ENCODE peak calls at places on chromosomes 11 and 22, in four cellular contexts. R, K, P and T are unnamed samples.

GRCh38 chr11:29616611-29617010 is 400.2 kb downstream of the KCNA4 start:
- DNase-seq in R (no peak), K (no peak), P (no peak), T (no peak)

GRCh38 chr11:76670475-76671235 is at the start of gene LRRC32:
- DNase-seq in R (no peak), K (peak), P (no peak), T (no peak)

GRCh38 chr11:107810875-107811274 is 47.7 kb downstream of the SLC35F2 start:
- DNase-seq in R (no peak), K (no peak), P (no peak), T (no peak)

GRCh38 chr11:77068461-77069335 is 1.9 kb downstream of the CAPN5 start:
- DNase-seq in R (no peak), K (no peak), P (no peak), T (no peak)

GRCh38 chr11:102341844-102342318 is 5.1 kb upstream of the BIRC2 start:
- DNase-seq in R (peak), K (peak), P (peak), T (peak)

GRCh38 chr11:71433648-71434450 is 14.3 kb downstream of the DHCR7 start:
- DNase-seq in R (no peak), K (no peak), P (peak), T (no peak)

GRCh38 chr11:84884836-84885235 is 742.3 kb downstream of the DLG2 start:
- DNase-seq in R (no peak), K (no peak), P (no peak), T (no peak)

GRCh38 chr22:45677060-45677459 is 5.4 kb downstream of the ATXN10 start:
- DNase-seq in R (no peak), K (no peak), P (no peak), T (no peak)

GRCh38 chr11:107710301-107710700 is 1.6 kb downstream of the SLN start:
- DNase-seq in R (no peak), K (no peak), P (no peak), T (no peak)

DNA sequence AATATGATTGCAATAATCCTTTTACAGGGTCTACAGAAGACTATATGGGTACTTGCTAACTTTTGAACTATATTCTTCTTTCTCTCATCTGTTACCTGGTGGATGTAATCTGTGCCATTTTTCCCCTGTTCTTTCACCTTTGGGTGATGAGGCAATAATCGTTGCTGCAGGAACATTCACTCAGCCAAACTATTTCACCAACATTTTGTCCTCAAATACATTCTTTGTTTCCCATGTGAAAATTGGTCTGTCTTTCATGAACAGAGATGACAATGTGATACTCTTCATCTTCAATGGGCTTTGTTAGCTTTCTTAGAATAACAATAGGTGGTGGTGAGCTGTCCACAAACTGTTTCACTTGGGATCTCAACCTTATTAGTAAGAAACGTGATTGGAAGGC is 52.1 kb upstream of the CAPRIN1 start:
- DNase-seq in R (no peak), K (no peak), P (no peak), T (no peak)
- H3K4me3 ChIP-seq in R (no peak), K (no peak), P (no peak), T (no peak)

GRCh38 chr11:9656864-9657263 is 7.0 kb upstream of the SWAP70 start:
- DNase-seq in R (no peak), K (no peak), P (no peak), T (no peak)

GRCh38 chr11:9653871-9654270 is 10.0 kb upstream of the SWAP70 start:
- DNase-seq in R (no peak), K (no peak), P (no peak), T (no peak)

GRCh38 chr11:9651899-9652748 is 11.8 kb upstream of the SWAP70 start:
- DNase-seq in R (no peak), K (no peak), P (no peak), T (no peak)

GRCh38 chr11:9646324-9646723 is 17.6 kb upstream of the SWAP70 start:
- DNase-seq in R (no peak), K (no peak), P (no peak), T (no peak)

GRCh38 chr11:9651481-9651880 is 12.4 kb upstream of the SWAP70 start:
- DNase-seq in R (no peak), K (no peak), P (no peak), T (no peak)
- TF ChIP-seq SUZ12 in R (no peak), K (no peak), P (no peak), T (no peak)

GRCh38 chr11:12685229-12685628 is 11.0 kb downstream of the TEAD1 start:
- DNase-seq in R (no peak), K (no peak), P (no peak), T (no peak)
- H3K9ac ChIP-seq in R (no peak), K (no peak), P (no peak), T (no peak)

DNA sequence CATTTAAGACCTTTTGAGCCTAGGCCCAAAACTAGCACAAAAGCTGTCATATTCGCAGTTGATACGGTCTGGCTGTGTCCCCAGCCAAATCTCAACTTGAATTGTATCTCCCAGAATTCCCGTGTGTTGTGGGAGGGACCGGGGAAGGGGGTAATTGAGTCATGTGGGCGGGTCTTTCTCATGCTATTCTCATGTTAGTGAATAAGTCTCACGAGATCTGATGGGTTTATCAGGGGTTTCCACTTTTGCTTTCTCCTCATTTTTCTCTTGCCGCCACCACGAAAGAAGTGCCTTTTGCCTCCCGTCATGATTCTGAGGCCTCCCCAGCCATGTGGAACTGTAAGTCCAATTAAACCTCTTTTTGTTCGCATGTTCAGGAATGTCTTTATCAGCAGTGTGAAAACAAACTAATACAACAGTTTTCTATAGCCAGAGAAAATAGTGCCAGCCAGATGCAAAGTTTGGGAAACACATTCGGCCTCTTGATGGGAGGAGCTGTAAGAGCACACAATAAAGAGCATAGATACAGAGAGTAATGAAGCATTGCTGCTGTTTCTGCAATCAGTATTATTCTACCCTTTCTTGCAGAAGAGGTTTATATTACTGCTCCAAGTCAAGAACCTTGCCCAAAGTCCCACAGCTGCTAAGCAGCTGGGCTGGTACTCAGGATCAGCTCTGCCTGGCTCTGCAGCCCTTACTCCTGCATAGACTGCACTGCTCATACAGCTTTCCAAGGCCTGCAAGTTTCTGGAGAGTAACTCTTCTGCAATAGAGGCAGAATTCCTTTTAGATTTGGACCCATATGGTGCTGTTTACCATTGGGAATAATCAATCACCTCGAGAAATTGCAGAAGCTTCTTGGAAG is 2.0 kb upstream of the ZNF195 start:
- DNase-seq in R (no peak), K (peak), P (no peak), T (no peak)
- H3K4me3 ChIP-seq in R (no peak), K (peak), P (no peak), T (no peak)

GRCh38 chr11:8573750-8574149 is 20.3 kb downstream of the STK33 start:
- DNase-seq in R (no peak), K (no peak), P (no peak), T (no peak)
- TF ChIP-seq SUZ12 in R (no peak), K (no peak), P (no peak), T (no peak)

GRCh38 chr11:57363131-57363530 is 17.8 kb downstream of the PRG3 start:
- DNase-seq in R (no peak), K (no peak), P (no peak), T (no peak)
- H3K9ac ChIP-seq in R (no peak), K (no peak), P (no peak), T (no peak)

DNA sequence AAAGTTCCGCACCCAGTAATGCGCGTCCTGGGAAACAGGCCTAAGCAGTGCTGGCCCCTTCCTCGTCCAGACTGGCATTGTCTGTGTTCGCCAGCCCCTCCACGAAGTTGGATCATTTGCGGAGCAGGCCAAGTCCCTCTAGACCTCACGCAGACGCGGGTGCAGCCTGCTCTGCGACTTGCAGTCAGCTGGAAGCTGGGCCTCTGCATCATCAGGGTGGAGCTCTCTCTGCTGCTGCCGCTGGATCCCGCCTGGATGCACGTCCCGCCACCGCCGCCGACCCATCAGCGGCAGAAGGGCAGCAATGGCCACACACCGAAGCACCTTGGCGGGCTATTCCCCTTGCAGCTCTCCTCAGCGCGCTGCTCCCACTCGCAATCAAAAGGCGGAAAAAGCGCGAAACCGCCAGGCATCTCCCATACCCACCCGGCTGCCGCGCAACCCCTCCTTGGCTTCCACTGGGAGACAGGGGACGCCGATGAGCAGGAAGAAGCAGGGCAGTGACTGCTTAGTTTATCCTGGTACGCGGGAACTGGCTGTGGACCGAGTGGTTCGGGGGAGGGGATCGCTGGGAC is 34.1 kb upstream of the GLYATL1 start:
- DNase-seq in R (no peak), K (peak), P (no peak), T (peak)
- H3K4me3 ChIP-seq in R (no peak), K (peak), P (no peak), T (peak)